ENCODE peak calls at places on chromosome 4, in four cellular contexts. W is HepG2, C is H1, Q is GM12878. J is an unnamed sample.

GRCh38 chr4:18106620-18107019 is 85.1 kb upstream of the LCORL start:
- DNase-seq in Q (no peak), C (no peak), W (no peak), J (no peak)

GRCh38 chr4:69532125-69532524 is 36.4 kb upstream of the UGT2B4 start:
- DNase-seq in Q (no peak), W (no peak), C (no peak), J (no peak)

GRCh38 chr4:110621328-110621812 is 1.5 kb downstream of the PITX2 start:
- DNase-seq in W (no peak), Q (no peak), C (no peak), J (no peak)

GRCh38 chr4:122539861-122540465 is 80.9 kb downstream of the IL21 start:
- DNase-seq in C (no peak), Q (no peak), W (no peak), J (no peak)

GRCh38 chr4:65343342-65343741 is 326.9 kb downstream of the EPHA5 start:
- DNase-seq in W (no peak), C (no peak), Q (no peak), J (no peak)

GRCh38 chr4:6474053-6474568 is 1.7 kb upstream of the PPP2R2C start:
- DNase-seq in C (peak), W (peak), Q (no peak), J (peak)

GRCh38 chr4:82371398-82371972 is 2.3 kb downstream of the HNRNPD start:
- DNase-seq in Q (no peak), W (no peak), C (no peak), J (peak)

GRCh38 chr4:185222598-185222997 is 13.2 kb downstream of the SNX25 start:
- DNase-seq in W (no peak), C (no peak), Q (no peak), J (no peak)

GRCh38 chr4:12926189-12927066 is 557.7 kb downstream of the RAB28 start:
- DNase-seq in W (peak), C (no peak), Q (peak), J (no peak)

GRCh38 chr4:8394125-8394524 is 46.4 kb downstream of the ACOX3 start:
- DNase-seq in W (no peak), Q (no peak), C (no peak), J (no peak)

GRCh38 chr4:13322681-13323101 is 161.4 kb downstream of the RAB28 start:
- DNase-seq in W (no peak), C (no peak), Q (no peak), J (no peak)

DNA sequence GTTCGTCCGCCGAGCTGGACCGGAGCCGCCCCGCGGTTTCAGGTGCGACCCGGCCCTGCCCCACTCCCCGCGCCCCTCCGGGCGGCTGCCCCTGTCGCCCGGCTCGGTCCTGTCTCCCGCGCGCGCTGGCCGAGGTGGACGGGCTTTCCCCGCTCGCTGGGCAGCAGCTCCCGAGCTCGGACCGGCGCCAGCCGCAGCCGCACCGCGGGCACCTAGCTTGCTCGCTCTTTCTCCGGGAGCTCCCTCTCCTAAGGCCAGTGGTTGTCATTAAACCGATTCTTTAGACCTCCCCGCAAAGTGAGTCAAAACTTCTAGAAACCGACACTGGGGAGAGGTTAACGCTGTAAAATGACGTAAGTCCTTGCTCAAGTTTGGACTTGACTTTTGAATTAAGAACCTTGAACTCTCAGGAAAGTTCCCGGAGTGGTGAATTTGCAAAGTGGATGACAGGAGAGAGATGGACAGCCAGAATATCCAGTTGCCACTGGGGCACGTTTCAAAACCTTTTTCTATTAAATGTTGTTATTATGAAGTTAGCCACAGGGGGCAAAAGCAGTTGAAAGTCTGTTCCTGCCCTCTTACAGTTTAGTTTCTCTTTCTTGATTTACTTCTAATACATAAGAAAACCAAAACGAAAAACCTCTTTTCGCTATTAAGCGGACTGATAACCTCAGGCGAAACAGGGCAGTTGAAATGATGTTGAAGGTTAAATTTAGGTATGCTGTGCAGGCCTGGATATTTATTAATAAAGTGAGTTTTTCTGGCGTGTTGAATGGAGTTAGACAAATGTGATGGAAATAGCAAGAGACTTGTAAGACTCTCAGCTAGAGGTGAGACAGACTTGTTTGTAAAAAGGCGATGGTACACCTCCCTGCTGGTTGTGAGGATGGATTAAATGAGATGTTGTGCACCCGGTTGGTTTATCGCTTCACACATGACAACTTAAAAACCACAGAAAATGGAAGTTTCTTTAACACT is 846 bp downstream of the PI4K2B start:
- DNase-seq in W (peak), C (peak), Q (peak), J (peak)
- TF ChIP-seq SUZ12 in W (no peak), C (peak), Q (no peak), J (no peak)

GRCh38 chr4:76943790-76944189 is 5.8 kb upstream of the SEPTIN11 start:
- DNase-seq in Q (no peak), C (no peak), W (no peak), J (no peak)
- TF ChIP-seq SP1 in Q (no peak), C (no peak), W (no peak), J (no peak)

GRCh38 chr4:168843635-168844034 is 166.4 kb downstream of the CBR4 start:
- DNase-seq in W (no peak), C (no peak), Q (no peak), J (no peak)
- TF ChIP-seq SUZ12 in W (no peak), C (no peak), Q (no peak), J (no peak)

GRCh38 chr4:87734936-87735335 is 64.4 kb upstream of the IBSP start:
- DNase-seq in Q (no peak), W (no peak), C (no peak), J (no peak)
- TF ChIP-seq SP1 in Q (no peak), W (no peak), C (no peak), J (no peak)

GRCh38 chr4:53014368-53014767 is 152.3 kb downstream of the RASL11B start:
- DNase-seq in Q (no peak), C (no peak), W (no peak), J (no peak)
- TF ChIP-seq SUZ12 in Q (no peak), C (no peak), W (no peak), J (no peak)

GRCh38 chr4:181564616-181565015 is 678.6 kb upstream of the TENM3 start:
- DNase-seq in C (no peak), Q (no peak), W (no peak), J (no peak)

GRCh38 chr4:181566490-181566889 is 676.7 kb upstream of the TENM3 start:
- DNase-seq in C (no peak), Q (no peak), W (no peak), J (no peak)

GRCh38 chr4:181569553-181569952 is 673.6 kb upstream of the TENM3 start:
- DNase-seq in C (no peak), W (peak), Q (no peak), J (peak)
- TF ChIP-seq SP1 in C (no peak), W (no peak), Q (no peak), J (no peak)

GRCh38 chr4:78543424-78544238 is 7.9 kb upstream of the ANXA3 start:
- DNase-seq in W (no peak), Q (no peak), C (no peak), J (no peak)

GRCh38 chr4:78545275-78546246 is 6.0 kb upstream of the ANXA3 start:
- DNase-seq in W (no peak), Q (no peak), C (no peak), J (no peak)

GRCh38 chr4:78542373-78542772 is 9.2 kb upstream of the ANXA3 start:
- DNase-seq in C (no peak), W (peak), Q (no peak), J (no peak)

GRCh38 chr4:78544681-78545080 is 6.9 kb upstream of the ANXA3 start:
- DNase-seq in W (no peak), C (no peak), Q (no peak), J (no peak)
- TF ChIP-seq SUZ12 in W (no peak), C (no peak), Q (no peak), J (no peak)

GRCh38 chr4:89835413-89835812 is 1.5 kb downstream of the SNCA start:
- DNase-seq in C (no peak), W (no peak), Q (no peak), J (no peak)

GRCh38 chr4:89836031-89836777 is 757 bp downstream of the SNCA start:
- DNase-seq in C (peak), Q (no peak), W (no peak), J (no peak)

GRCh38 chr4:89838005-89838404 is 1.0 kb upstream of the SNCA start:
- DNase-seq in W (no peak), Q (no peak), C (no peak), J (peak)

GRCh38 chr4:89837385-89837995 is 529 bp upstream of the SNCA start:
- DNase-seq in Q (no peak), W (no peak), C (no peak), J (peak)

GRCh38 chr4:89836897-89837384 is at the start of gene SNCA:
- DNase-seq in Q (no peak), W (no peak), C (peak), J (peak)
- TF ChIP-seq SP1 in Q (no peak), W (no peak), C (peak), J (no peak)